ENCODE peak calls at places on chromosome 21, in eight cellular contexts. F is tibial artery, Z is brain microvascular endothelial cell, O is fibroblast of pulmonary artery, Q is MCF 10A, E is H9, T is GM10248, D is endothelial cell. X is an unnamed sample.

GRCh38 chr21:45261093-45261492 is 26.6 kb downstream of the POFUT2 start:
- DNase-seq in F (peak), Z (no peak), O (no peak), Q (no peak), E (peak), T (no peak), D (no peak), X (no peak)

GRCh38 chr21:42234026-42234425 is 15.1 kb downstream of the ABCG1 start:
- DNase-seq in F (no peak), Z (no peak), O (no peak), Q (no peak), E (no peak), T (no peak), D (no peak), X (no peak)

GRCh38 chr21:15247613-15248012 is 182.8 kb upstream of the NRIP1 start:
- DNase-seq in F (no peak), Z (no peak), O (no peak), Q (no peak), E (no peak), T (no peak), D (no peak), X (no peak)

GRCh38 chr21:35457097-35457496 is 408.0 kb upstream of the RUNX1 start:
- DNase-seq in F (no peak), Z (no peak), O (no peak), Q (no peak), E (no peak), T (no peak), D (no peak), X (no peak)

GRCh38 chr21:34930971-34931370 is 118.1 kb downstream of the RUNX1 start:
- DNase-seq in F (no peak), Z (peak), O (peak), Q (peak), E (no peak), T (no peak), D (no peak), X (no peak)

GRCh38 chr21:42036313-42036712 is 26.2 kb upstream of the ZBTB21 start:
- DNase-seq in F (no peak), Z (no peak), O (no peak), Q (no peak), E (no peak), T (no peak), D (no peak), X (no peak)

GRCh38 chr21:42164064-42164789 is 54.7 kb upstream of the ABCG1 start:
- DNase-seq in F (peak), Z (no peak), O (peak), Q (peak), E (no peak), T (peak), D (peak), X (peak)

GRCh38 chr21:34843562-34843961 is 174.8 kb downstream of the CLIC6 start:
- DNase-seq in F (no peak), Z (no peak), O (no peak), Q (no peak), E (no peak), T (no peak), D (no peak), X (no peak)

GRCh38 chr21:42456457-42456856 is 39.6 kb downstream of the RSPH1 start:
- DNase-seq in F (no peak), Z (peak), O (no peak), Q (no peak), E (no peak), T (no peak), D (no peak), X (no peak)

GRCh38 chr21:15140321-15141019 is 75.7 kb upstream of the NRIP1 start:
- DNase-seq in F (no peak), Z (no peak), O (no peak), Q (no peak), E (no peak), T (no peak), D (no peak), X (no peak)

GRCh38 chr21:44006017-44006624 is 6.0 kb upstream of the TRAPPC10 start:
- DNase-seq in F (peak), Z (peak), O (peak), Q (peak), E (no peak), T (no peak), D (no peak), X (peak)

GRCh38 chr21:44002511-44002910 is 9.6 kb upstream of the TRAPPC10 start:
- DNase-seq in F (no peak), Z (no peak), O (no peak), Q (no peak), E (no peak), T (no peak), D (no peak), X (no peak)

GRCh38 chr21:34653522-34653921 is 15.3 kb upstream of the CLIC6 start:
- DNase-seq in F (no peak), Z (no peak), O (no peak), Q (no peak), E (no peak), T (no peak), D (no peak), X (no peak)

GRCh38 chr21:17451364-17451869 is 61.4 kb upstream of the CXADR start:
- DNase-seq in F (peak), Z (peak), O (peak), Q (peak), E (no peak), T (no peak), D (no peak), X (peak)

GRCh38 chr21:15060776-15061175 is 4.0 kb downstream of the NRIP1 start:
- DNase-seq in F (no peak), Z (peak), O (no peak), Q (no peak), E (no peak), T (no peak), D (no peak), X (no peak)

GRCh38 chr21:36079010-36079649 is 9.3 kb downstream of the CBR1 start:
- DNase-seq in F (peak), Z (peak), O (no peak), Q (no peak), E (no peak), T (peak), D (no peak), X (no peak)

GRCh38 chr21:29829514-29830255 is 110.1 kb downstream of the GRIK1 start:
- DNase-seq in F (no peak), Z (no peak), O (peak), Q (peak), E (no peak), T (no peak), D (no peak), X (no peak)

DNA sequence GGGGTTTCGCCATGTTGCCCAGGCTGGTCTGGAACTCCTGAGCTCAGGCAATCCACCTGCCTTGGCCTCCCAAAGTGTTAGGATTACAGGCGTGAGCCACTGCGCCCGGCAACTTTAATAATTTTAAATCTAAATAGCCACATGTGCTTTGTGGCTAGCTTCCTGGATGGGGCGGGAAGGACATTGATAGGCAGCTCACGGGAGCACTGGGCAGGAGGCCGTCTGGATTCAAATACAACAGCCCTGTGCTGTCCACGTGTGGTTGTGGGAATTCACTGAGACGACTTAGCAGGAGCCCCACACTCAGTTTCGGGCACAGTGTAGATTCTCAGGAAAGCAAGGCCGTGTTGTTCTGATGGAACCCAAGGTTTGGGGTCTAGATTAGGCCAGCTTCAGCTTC is 177.1 kb downstream of the ETS2 start:
- DNase-seq in F (no peak), Z (no peak), O (no peak), Q (no peak), E (no peak), T (no peak), D (no peak), X (no peak)
- TF ChIP-seq CTCF in F (no peak), Z (no peak), O (no peak), Q (no peak), E (no peak), T (no peak), D (no peak), X (no peak)

GRCh38 chr21:27171704-27172103 is 204.8 kb upstream of the ADAMTS5 start:
- DNase-seq in F (no peak), Z (no peak), O (peak), Q (peak), E (no peak), T (no peak), D (no peak), X (peak)
- TF ChIP-seq CTCF in F (no peak), Z (no peak), O (no peak), Q (no peak), E (no peak), T (no peak), D (no peak), X (no peak)

GRCh38 chr21:32585970-32586369 is 647 bp upstream of the TCP10L start:
- DNase-seq in F (no peak), Z (no peak), O (no peak), Q (no peak), E (no peak), T (no peak), D (no peak), X (no peak)

GRCh38 chr21:32590130-32590529 is 4.8 kb upstream of the TCP10L start:
- DNase-seq in F (no peak), Z (no peak), O (no peak), Q (no peak), E (no peak), T (no peak), D (no peak), X (no peak)

GRCh38 chr21:32587112-32587511 is 1.8 kb upstream of the TCP10L start:
- DNase-seq in F (no peak), Z (no peak), O (no peak), Q (no peak), E (no peak), T (no peak), D (no peak), X (no peak)

GRCh38 chr21:32585042-32585710 is at the start of gene TCP10L:
- DNase-seq in F (no peak), Z (no peak), O (no peak), Q (no peak), E (no peak), T (no peak), D (no peak), X (no peak)

GRCh38 chr21:32587651-32588050 is 2.3 kb upstream of the TCP10L start:
- DNase-seq in F (no peak), Z (no peak), O (no peak), Q (no peak), E (no peak), T (no peak), D (no peak), X (no peak)
- TF ChIP-seq CTCF in F (no peak), Z (no peak), O (no peak), Q (no peak), E (no peak), T (no peak), D (no peak), X (no peak)

DNA sequence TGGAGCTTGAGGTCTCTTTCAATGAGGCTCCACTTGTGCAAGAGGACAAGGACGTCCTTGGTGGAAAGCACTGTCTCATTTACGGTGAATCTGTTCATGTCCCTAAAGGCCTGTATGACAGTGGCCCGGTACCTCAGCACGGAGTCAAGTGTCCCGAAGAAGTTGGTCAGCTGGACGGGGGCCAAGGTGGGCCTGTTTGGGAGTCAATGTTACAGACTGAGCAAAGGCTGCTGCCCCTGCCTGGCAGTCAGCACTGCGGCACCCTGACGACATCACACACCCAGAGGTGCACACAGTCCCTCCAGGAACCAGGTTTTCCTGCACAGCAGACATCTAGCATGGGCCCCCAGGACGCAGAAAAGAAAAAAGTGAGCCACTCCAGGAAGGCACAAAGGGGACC is 19.1 kb downstream of the MRAP start:
- DNase-seq in F (no peak), Z (no peak), O (no peak), Q (no peak), E (no peak), T (no peak), D (no peak), X (no peak)
- TF ChIP-seq CTCF in F (no peak), Z (no peak), O (no peak), Q (no peak), E (no peak), T (no peak), D (no peak), X (no peak)

GRCh38 chr21:38699048-38699447 is 106.7 kb upstream of the ETS2 start:
- DNase-seq in F (no peak), Z (no peak), O (no peak), Q (no peak), E (peak), T (no peak), D (peak), X (no peak)
- TF ChIP-seq CTCF in F (no peak), Z (peak), O (peak), Q (no peak), E (peak), T (no peak), D (peak), X (peak)

DNA sequence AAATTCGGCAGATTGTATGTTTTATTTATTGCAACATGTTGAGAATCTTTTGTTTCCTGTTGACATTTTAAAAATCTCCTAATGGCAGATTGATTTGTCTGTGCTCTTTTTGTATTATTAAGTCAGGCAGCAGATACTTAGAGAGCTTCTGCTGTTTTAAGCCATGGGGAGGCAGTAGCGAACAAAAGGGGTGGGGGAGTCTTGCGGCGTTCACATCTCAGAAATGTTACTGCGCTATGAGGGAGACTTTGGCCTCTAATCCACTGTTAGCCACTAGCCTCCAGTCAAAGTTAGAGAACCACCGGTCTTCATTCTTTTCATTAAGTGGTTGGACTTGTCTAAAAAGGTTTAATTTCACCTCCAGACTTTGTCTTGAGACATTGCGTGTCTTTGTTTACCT is 93.6 kb downstream of the DYRK1A start:
- DNase-seq in F (no peak), Z (no peak), O (no peak), Q (no peak), E (peak), T (no peak), D (peak), X (no peak)
- TF ChIP-seq CTCF in F (no peak), Z (peak), O (peak), Q (no peak), E (peak), T (no peak), D (no peak), X (peak)

GRCh38 chr21:32381571-32381970 is 11.2 kb downstream of the URB1 start:
- DNase-seq in F (no peak), Z (no peak), O (no peak), Q (no peak), E (no peak), T (no peak), D (no peak), X (no peak)

GRCh38 chr21:32380940-32381339 is 11.9 kb downstream of the URB1 start:
- DNase-seq in F (no peak), Z (no peak), O (no peak), Q (no peak), E (no peak), T (no peak), D (no peak), X (no peak)

GRCh38 chr21:32378956-32379355 is 13.9 kb downstream of the URB1 start:
- DNase-seq in F (no peak), Z (no peak), O (no peak), Q (no peak), E (no peak), T (no peak), D (no peak), X (no peak)

GRCh38 chr21:32377506-32377905 is 15.3 kb downstream of the URB1 start:
- DNase-seq in F (no peak), Z (no peak), O (no peak), Q (no peak), E (no peak), T (no peak), D (no peak), X (no peak)

DNA sequence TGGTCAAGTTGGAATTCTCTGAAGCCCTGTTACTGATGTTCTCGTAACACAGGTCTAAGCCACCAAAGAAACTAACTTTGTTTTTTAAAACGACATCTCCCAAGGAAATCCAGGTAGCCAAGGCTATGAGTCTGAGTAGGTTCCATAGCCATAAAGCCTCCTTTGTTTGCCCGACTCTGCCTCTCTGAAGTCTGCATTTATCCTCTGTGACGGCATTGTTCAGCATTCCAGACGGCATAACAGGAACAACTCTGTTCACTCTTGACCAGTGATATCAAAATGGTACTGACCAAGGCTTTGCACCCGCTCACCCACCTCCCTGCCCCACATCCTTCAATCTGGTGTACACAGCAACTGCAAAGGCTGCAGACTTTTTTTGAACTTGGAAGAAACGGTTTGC is 14.8 kb downstream of the URB1 start:
- DNase-seq in F (no peak), Z (no peak), O (no peak), Q (no peak), E (no peak), T (no peak), D (no peak), X (no peak)
- TF ChIP-seq CTCF in F (no peak), Z (no peak), O (no peak), Q (no peak), E (no peak), T (no peak), D (no peak), X (no peak)

DNA sequence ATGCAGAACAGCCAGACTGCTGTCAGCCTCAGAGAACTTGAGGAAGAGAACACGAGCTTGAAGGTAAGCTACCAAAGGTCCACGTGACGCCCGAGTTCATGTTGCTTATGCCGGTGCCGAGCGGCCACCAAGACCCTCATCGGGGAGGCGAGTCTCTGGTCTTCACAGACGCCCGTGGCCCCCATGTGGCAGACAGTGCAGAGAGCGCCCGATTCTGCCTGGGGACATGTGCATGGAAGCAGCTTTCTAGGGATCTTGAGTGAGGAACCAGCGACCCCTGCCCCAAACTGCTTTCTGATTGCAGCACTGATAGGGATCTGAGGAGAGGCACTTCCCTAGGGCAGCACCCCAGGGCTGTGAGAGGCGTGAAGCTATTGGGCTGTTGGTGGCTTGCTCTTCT is 56.3 kb upstream of the DIP2A start:
- DNase-seq in F (no peak), Z (no peak), O (no peak), Q (no peak), E (no peak), T (no peak), D (no peak), X (no peak)
- TF ChIP-seq CTCF in F (no peak), Z (peak), O (no peak), Q (no peak), E (peak), T (no peak), D (no peak), X (no peak)

GRCh38 chr21:40964691-40965090 is 117.7 kb upstream of the DSCAM start:
- DNase-seq in F (no peak), Z (no peak), O (no peak), Q (no peak), E (no peak), T (no peak), D (no peak), X (no peak)

GRCh38 chr21:40967771-40968170 is 120.8 kb upstream of the DSCAM start:
- DNase-seq in F (no peak), Z (no peak), O (no peak), Q (no peak), E (peak), T (no peak), D (no peak), X (no peak)
- TF ChIP-seq CTCF in F (no peak), Z (no peak), O (no peak), Q (no peak), E (no peak), T (no peak), D (no peak), X (no peak)

DNA sequence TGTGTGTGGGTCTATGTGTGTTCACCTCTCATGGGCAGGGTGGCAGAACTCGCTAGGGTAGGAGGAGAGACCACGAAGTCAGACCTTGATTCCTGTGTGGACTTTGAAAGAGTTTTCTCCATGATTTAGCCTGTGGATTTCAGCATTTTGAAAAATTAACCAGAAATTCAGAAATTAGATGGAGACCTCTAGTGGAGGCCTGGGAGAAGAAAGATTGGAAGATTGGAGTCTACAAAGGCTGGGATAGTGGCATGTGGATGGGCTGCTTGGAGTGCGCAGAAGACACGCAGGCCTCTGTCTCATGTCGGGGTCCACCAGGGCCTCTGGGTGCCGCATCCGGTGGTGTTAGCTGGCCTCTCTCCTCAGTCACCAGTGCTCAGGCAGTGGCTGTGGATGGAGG is 18.9 kb upstream of the IGSF5 start:
- DNase-seq in F (no peak), Z (no peak), O (no peak), Q (no peak), E (no peak), T (no peak), D (no peak), X (no peak)
- TF ChIP-seq CTCF in F (no peak), Z (peak), O (no peak), Q (no peak), E (peak), T (no peak), D (no peak), X (no peak)

X was measured in cardiac fibroblast.